ENCODE peak calls at places on chromosomes 6 and 20, in four cellular contexts. N is ureter; Z is T-helper 2 cell; R is CD8-positive, alpha-beta memory T cell. O is an unnamed sample.

GRCh38 chr20:2890743-2891142 is 17.5 kb downstream of the PTPRA start:
- DNase-seq in N (no peak), Z (no peak), R (no peak), O (no peak)

GRCh38 chr6:170483413-170483812 is 69.7 kb downstream of the PSMB1 start:
- DNase-seq in N (no peak), Z (no peak), R (no peak), O (no peak)

GRCh38 chr6:137589067-137589848 is 95.1 kb upstream of the OLIG3 start:
- DNase-seq in N (peak), Z (peak), R (peak), O (no peak)

GRCh38 chr6:158835616-158836221 is 16.6 kb upstream of the EZR start:
- DNase-seq in N (peak), Z (no peak), R (no peak), O (no peak)

GRCh38 chr6:10237284-10238043 is 177.4 kb downstream of the TFAP2A start:
- DNase-seq in N (no peak), Z (no peak), R (no peak), O (no peak)

GRCh38 chr6:18897350-18897749 is 510.2 kb downstream of the RNF144B start:
- DNase-seq in N (no peak), Z (no peak), R (no peak), O (no peak)

GRCh38 chr20:10622657-10623418 is 51.0 kb downstream of the JAG1 start:
- DNase-seq in N (no peak), Z (no peak), R (no peak), O (no peak)

GRCh38 chr6:53300656-53301551 is 47.8 kb downstream of the ELOVL5 start:
- DNase-seq in N (no peak), Z (peak), R (peak), O (no peak)

GRCh38 chr6:33841070-33841469 is 37.3 kb upstream of the MLN start:
- DNase-seq in N (no peak), Z (no peak), R (no peak), O (no peak)

GRCh38 chr6:137910424-137910834 is 43.4 kb downstream of the TNFAIP3 start:
- DNase-seq in N (no peak), Z (no peak), R (no peak), O (no peak)

GRCh38 chr20:2693996-2694471 is 1.5 kb downstream of the EBF4 start:
- DNase-seq in N (peak), Z (no peak), R (no peak), O (no peak)

GRCh38 chr6:27495386-27496135 is 22.7 kb upstream of the ZNF184 start:
- DNase-seq in N (no peak), Z (no peak), R (no peak), O (no peak)

GRCh38 chr6:16286151-16286522 is 47.8 kb downstream of the GMPR start:
- DNase-seq in N (no peak), Z (no peak), R (peak), O (no peak)

GRCh38 chr6:327538-328183 is 35.4 kb downstream of the DUSP22 start:
- DNase-seq in N (no peak), Z (no peak), R (no peak), O (no peak)

GRCh38 chr6:122702846-122703245 is 76.7 kb upstream of the FABP7 start:
- DNase-seq in N (no peak), Z (no peak), R (no peak), O (no peak)

GRCh38 chr6:13712485-13712990 is 903 bp upstream of the RANBP9 start:
- DNase-seq in N (no peak), Z (no peak), R (no peak), O (no peak)

GRCh38 chr6:88168362-88168761 is 2.2 kb upstream of the CNR1 start:
- DNase-seq in N (no peak), Z (no peak), R (no peak), O (no peak)

GRCh38 chr6:752438-752837 is 59.5 kb upstream of the EXOC2 start:
- DNase-seq in N (no peak), Z (no peak), R (no peak), O (no peak)

GRCh38 chr20:43911066-43911465 is 3.6 kb upstream of the TOX2 start:
- DNase-seq in N (no peak), Z (no peak), R (no peak), O (peak)

GRCh38 chr6:143059616-143060353 is 904 bp upstream of the AIG1 start:
- DNase-seq in N (peak), Z (no peak), R (peak), O (no peak)

GRCh38 chr6:35402136-35402855 is 49.8 kb upstream of the FANCE start:
- DNase-seq in N (no peak), Z (no peak), R (no peak), O (no peak)

GRCh38 chr6:117547688-117548621 is 54.4 kb downstream of the GOPC start:
- DNase-seq in N (peak), Z (peak), R (peak), O (no peak)

GRCh38 chr20:12982098-12982497 is 26.7 kb upstream of the SPTLC3 start:
- DNase-seq in N (no peak), Z (no peak), R (no peak), O (no peak)

GRCh38 chr20:20366551-20366895 is 1.4 kb upstream of the INSM1 start:
- DNase-seq in N (no peak), Z (no peak), R (no peak), O (no peak)

GRCh38 chr6:37487891-37488290 is 11.8 kb downstream of the CCDC167 start:
- DNase-seq in N (no peak), Z (no peak), R (no peak), O (no peak)

GRCh38 chr20:63732118-63733095 is 4.1 kb upstream of the LIME1 start:
- DNase-seq in N (no peak), Z (no peak), R (no peak), O (no peak)

GRCh38 chr20:46960536-46960935 is 65.9 kb downstream of the EYA2 start:
- DNase-seq in N (no peak), Z (no peak), R (no peak), O (no peak)

GRCh38 chr6:111080713-111081112 is 6.6 kb upstream of the SLC16A10 start:
- DNase-seq in N (no peak), Z (no peak), R (no peak), O (no peak)

GRCh38 chr20:61937963-61938838 is 127.5 kb downstream of the TAF4 start:
- DNase-seq in N (peak), Z (no peak), R (no peak), O (no peak)

GRCh38 chr6:158744986-158745430 is 74.2 kb downstream of the EZR start:
- DNase-seq in N (no peak), Z (no peak), R (no peak), O (no peak)

GRCh38 chr20:10565922-10566897 is 107.6 kb downstream of the JAG1 start:
- DNase-seq in N (no peak), Z (no peak), R (no peak), O (no peak)

GRCh38 chr6:90508753-90509152 is 78.1 kb downstream of the MAP3K7 start:
- DNase-seq in N (no peak), Z (no peak), R (no peak), O (no peak)

GRCh38 chr6:108768792-108769524 is 79.3 kb upstream of the ARMC2 start:
- DNase-seq in N (peak), Z (no peak), R (no peak), O (no peak)

GRCh38 chr6:80316655-80317332 is 210.3 kb downstream of the BCKDHB start:
- DNase-seq in N (no peak), Z (no peak), R (no peak), O (no peak)